ENCODE peak calls at places on chromosomes 13 and 19, in nine cellular contexts. One of them, this sample, is unnamed.

GRCh38 chr13:46489586-46490023 is 63.4 kb upstream of the LRCH1 start:
- DNase-seq in activated CD8-positive, alpha-beta memory T cell treated with anti-CD3 and anti-CD28 coated beads for 4 hours: no peak
- DNase-seq in NCI-H187 treated with DMSO at 0.1 percent for 48 hours: no peak
- DNase-seq in neural progenitor cell: peak
- DNase-seq in H7: no peak
- DNase-seq in HFF-Myc: peak
- DNase-seq in NCI-H526: no peak
- DNase-seq in GM03348: peak
- DNase-seq in non-pigmented ciliary epithelial cell: no peak
- DNase-seq in this sample: peak

GRCh38 chr13:111045170-111045569 is 69.9 kb upstream of the ARHGEF7 start:
- DNase-seq in GM03348: no peak
- DNase-seq in NCI-H526: no peak
- DNase-seq in neural progenitor cell: no peak
- DNase-seq in NCI-H187 treated with DMSO at 0.1 percent for 48 hours: no peak
- DNase-seq in non-pigmented ciliary epithelial cell: no peak
- DNase-seq in activated CD8-positive, alpha-beta memory T cell treated with anti-CD3 and anti-CD28 coated beads for 4 hours: no peak
- DNase-seq in HFF-Myc: no peak
- DNase-seq in H7: no peak
- DNase-seq in this sample: no peak

GRCh38 chr19:47098608-47099007 is 15.0 kb downstream of the ZC3H4 start:
- DNase-seq in H7: no peak
- DNase-seq in HFF-Myc: no peak
- DNase-seq in GM03348: no peak
- DNase-seq in non-pigmented ciliary epithelial cell: no peak
- DNase-seq in NCI-H526: no peak
- DNase-seq in activated CD8-positive, alpha-beta memory T cell treated with anti-CD3 and anti-CD28 coated beads for 4 hours: no peak
- DNase-seq in NCI-H187 treated with DMSO at 0.1 percent for 48 hours: peak
- DNase-seq in neural progenitor cell: no peak
- DNase-seq in this sample: no peak

GRCh38 chr19:15998166-15998565 is 49.4 kb downstream of the OR10H4 start:
- DNase-seq in activated CD8-positive, alpha-beta memory T cell treated with anti-CD3 and anti-CD28 coated beads for 4 hours: no peak
- DNase-seq in neural progenitor cell: no peak
- DNase-seq in NCI-H187 treated with DMSO at 0.1 percent for 48 hours: no peak
- DNase-seq in non-pigmented ciliary epithelial cell: no peak
- DNase-seq in NCI-H526: no peak
- DNase-seq in H7: no peak
- DNase-seq in GM03348: no peak
- DNase-seq in HFF-Myc: no peak
- DNase-seq in this sample: no peak

GRCh38 chr19:4100647-4101495 is 23.1 kb downstream of the MAP2K2 start:
- DNase-seq in neural progenitor cell: no peak
- DNase-seq in H7: peak
- DNase-seq in HFF-Myc: no peak
- DNase-seq in GM03348: no peak
- DNase-seq in non-pigmented ciliary epithelial cell: no peak
- DNase-seq in NCI-H187 treated with DMSO at 0.1 percent for 48 hours: no peak
- DNase-seq in NCI-H526: no peak
- DNase-seq in activated CD8-positive, alpha-beta memory T cell treated with anti-CD3 and anti-CD28 coated beads for 4 hours: no peak
- DNase-seq in this sample: no peak

GRCh38 chr19:15402411-15403150 is 16.2 kb downstream of the AKAP8L start:
- DNase-seq in NCI-H526: no peak
- DNase-seq in neural progenitor cell: no peak
- DNase-seq in H7: no peak
- DNase-seq in non-pigmented ciliary epithelial cell: no peak
- DNase-seq in activated CD8-positive, alpha-beta memory T cell treated with anti-CD3 and anti-CD28 coated beads for 4 hours: no peak
- DNase-seq in HFF-Myc: no peak
- DNase-seq in NCI-H187 treated with DMSO at 0.1 percent for 48 hours: no peak
- DNase-seq in GM03348: no peak
- DNase-seq in this sample: no peak

GRCh38 chr13:99932912-99933311 is 38.7 kb downstream of the ZIC5 start:
- DNase-seq in non-pigmented ciliary epithelial cell: no peak
- DNase-seq in NCI-H187 treated with DMSO at 0.1 percent for 48 hours: no peak
- DNase-seq in activated CD8-positive, alpha-beta memory T cell treated with anti-CD3 and anti-CD28 coated beads for 4 hours: no peak
- DNase-seq in NCI-H526: no peak
- DNase-seq in H7: no peak
- DNase-seq in neural progenitor cell: no peak
- DNase-seq in GM03348: no peak
- DNase-seq in HFF-Myc: no peak
- DNase-seq in this sample: no peak

GRCh38 chr19:15427991-15428471 is 9.2 kb upstream of the AKAP8L start:
- DNase-seq in neural progenitor cell: no peak
- DNase-seq in NCI-H526: no peak
- DNase-seq in GM03348: no peak
- DNase-seq in activated CD8-positive, alpha-beta memory T cell treated with anti-CD3 and anti-CD28 coated beads for 4 hours: no peak
- DNase-seq in HFF-Myc: no peak
- DNase-seq in H7: no peak
- DNase-seq in non-pigmented ciliary epithelial cell: no peak
- DNase-seq in NCI-H187 treated with DMSO at 0.1 percent for 48 hours: no peak
- DNase-seq in this sample: no peak

GRCh38 chr19:55275851-55276719 is 3.8 kb downstream of the HSPBP1 start:
- DNase-seq in activated CD8-positive, alpha-beta memory T cell treated with anti-CD3 and anti-CD28 coated beads for 4 hours: no peak
- DNase-seq in NCI-H526: peak
- DNase-seq in neural progenitor cell: no peak
- DNase-seq in HFF-Myc: no peak
- DNase-seq in non-pigmented ciliary epithelial cell: no peak
- DNase-seq in H7: no peak
- DNase-seq in GM03348: no peak
- DNase-seq in NCI-H187 treated with DMSO at 0.1 percent for 48 hours: no peak
- DNase-seq in this sample: no peak

This sample was measured in AG04449.